ENCODE peak calls at places on chromosomes 11 and 22, in four cellular contexts. K is caudate nucleus, H is mammary epithelial cell, V is brain microvascular endothelial cell. C is an unnamed sample.

GRCh38 chr11:4636136-4636535 is 1.1 kb upstream of the OR51D1 start:
- DNase-seq in H (no peak), V (no peak), K (no peak), C (no peak)

GRCh38 chr11:3840289-3840869 is 380 bp downstream of the RHOG start:
- DNase-seq in K (no peak), V (no peak), H (no peak), C (no peak)

GRCh38 chr11:46234261-46234660 is 43.2 kb upstream of the CREB3L1 start:
- DNase-seq in H (no peak), V (no peak), K (no peak), C (no peak)

GRCh38 chr11:42631223-42631843 is 680.5 kb upstream of the API5 start:
- DNase-seq in K (no peak), H (peak), V (peak), C (no peak)

GRCh38 chr11:36532908-36533601 is 23.0 kb upstream of the TRAF6 start:
- DNase-seq in K (no peak), V (peak), H (no peak), C (no peak)

GRCh38 chr22:23176645-23177027 is 3.7 kb upstream of the BCR start:
- DNase-seq in K (no peak), V (no peak), H (no peak), C (no peak)

GRCh38 chr11:130115218-130115617 is 44.4 kb upstream of the ST14 start:
- DNase-seq in V (peak), H (no peak), K (no peak), C (no peak)

GRCh38 chr11:131662310-131662709 is 291.9 kb downstream of the NTM start:
- DNase-seq in K (no peak), H (no peak), V (no peak), C (no peak)

GRCh38 chr11:96013459-96014213 is 89.7 kb upstream of the MTMR2 start:
- DNase-seq in K (no peak), V (no peak), H (no peak), C (no peak)

GRCh38 chr11:45917286-45917622 is 423 bp downstream of the PEX16 start:
- DNase-seq in V (no peak), H (no peak), K (no peak), C (no peak)

GRCh38 chr11:46281374-46281831 is 3.9 kb downstream of the CREB3L1 start:
- DNase-seq in V (no peak), H (no peak), K (no peak), C (no peak)

GRCh38 chr22:48319321-48320047 is 1508.2 kb downstream of the BRD1 start:
- DNase-seq in H (no peak), K (no peak), V (no peak), C (peak)

GRCh38 chr11:77617892-77618291 is 19.7 kb downstream of the CLNS1A start:
- DNase-seq in H (no peak), V (no peak), K (no peak), C (no peak)

GRCh38 chr11:19790831-19791552 is 78.4 kb downstream of the NAV2 start:
- DNase-seq in H (no peak), K (no peak), V (no peak), C (no peak)

GRCh38 chr11:121467965-121468364 is 15.2 kb upstream of the SORL1-AS1 start:
- DNase-seq in V (no peak), H (peak), K (no peak), C (no peak)

GRCh38 chr11:27719575-27719925 is 19.3 kb upstream of the BDNF start:
- DNase-seq in V (no peak), H (no peak), K (no peak), C (no peak)

GRCh38 chr11:13944801-13945505 is 17.6 kb upstream of the SPON1 start:
- DNase-seq in V (no peak), K (no peak), H (no peak), C (no peak)

GRCh38 chr11:19259487-19260345 is 19.0 kb upstream of the E2F8 start:
- DNase-seq in H (peak), K (no peak), V (peak), C (peak)

GRCh38 chr22:23564276-23564675 is 15.8 kb downstream of the IGLL1 start:
- DNase-seq in K (no peak), H (no peak), V (no peak), C (no peak)

GRCh38 chr11:12239396-12240298 is 129.3 kb downstream of the MICAL2 start:
- DNase-seq in V (no peak), H (no peak), K (no peak), C (no peak)

GRCh38 chr11:29093416-29093815 is 923.4 kb downstream of the KCNA4 start:
- DNase-seq in H (no peak), K (no peak), V (no peak), C (no peak)

GRCh38 chr11:91730620-91731019 is 494.0 kb upstream of the FAT3 start:
- DNase-seq in K (no peak), V (no peak), H (no peak), C (no peak)

GRCh38 chr22:39178206-39179111 is 26.0 kb upstream of the CBX7 start:
- DNase-seq in V (peak), H (no peak), K (no peak), C (no peak)
- H3K27ac ChIP-seq in V (peak), H (no peak), K (no peak), C (no peak)

DNA sequence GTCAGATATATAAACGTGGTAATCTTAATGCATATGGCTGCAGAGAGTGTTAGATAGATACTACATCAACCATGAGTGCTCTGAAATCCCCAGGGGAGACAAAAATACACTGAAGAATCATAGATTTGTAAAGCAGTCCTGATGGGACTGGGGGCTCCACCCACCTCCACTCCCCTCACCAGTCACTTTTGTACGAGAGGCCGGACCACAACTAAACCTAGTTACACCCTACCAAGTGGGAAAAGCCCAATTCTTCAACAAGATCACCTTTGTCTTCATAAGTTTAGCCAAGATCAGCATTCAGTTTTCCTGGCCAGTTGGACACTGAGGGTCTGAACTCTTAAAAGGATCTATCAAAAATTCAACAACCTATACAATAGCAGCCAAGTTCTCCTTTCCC is 1.5 kb downstream of the SF1 start:
- DNase-seq in K (no peak), V (no peak), H (no peak), C (no peak)
- H3K27ac ChIP-seq in K (no peak), V (no peak), H (peak), C (peak)

GRCh38 chr11:47348859-47349258 is 3.6 kb downstream of the MYBPC3 start:
- DNase-seq in K (no peak), H (no peak), V (peak), C (no peak)

GRCh38 chr11:47350315-47350714 is 2.2 kb downstream of the MYBPC3 start:
- DNase-seq in V (no peak), K (no peak), H (no peak), C (no peak)

GRCh38 chr11:47352556-47352955 is at the start of gene MYBPC3:
- DNase-seq in H (no peak), V (no peak), K (no peak), C (no peak)

GRCh38 chr11:47349521-47350095 is 2.9 kb downstream of the MYBPC3 start:
- DNase-seq in K (no peak), V (no peak), H (no peak), C (no peak)

GRCh38 chr11:47351159-47352126 is 1.1 kb downstream of the MYBPC3 start:
- DNase-seq in H (no peak), V (no peak), K (no peak), C (no peak)
- H3K27ac ChIP-seq in H (no peak), V (no peak), K (no peak), C (no peak)

DNA sequence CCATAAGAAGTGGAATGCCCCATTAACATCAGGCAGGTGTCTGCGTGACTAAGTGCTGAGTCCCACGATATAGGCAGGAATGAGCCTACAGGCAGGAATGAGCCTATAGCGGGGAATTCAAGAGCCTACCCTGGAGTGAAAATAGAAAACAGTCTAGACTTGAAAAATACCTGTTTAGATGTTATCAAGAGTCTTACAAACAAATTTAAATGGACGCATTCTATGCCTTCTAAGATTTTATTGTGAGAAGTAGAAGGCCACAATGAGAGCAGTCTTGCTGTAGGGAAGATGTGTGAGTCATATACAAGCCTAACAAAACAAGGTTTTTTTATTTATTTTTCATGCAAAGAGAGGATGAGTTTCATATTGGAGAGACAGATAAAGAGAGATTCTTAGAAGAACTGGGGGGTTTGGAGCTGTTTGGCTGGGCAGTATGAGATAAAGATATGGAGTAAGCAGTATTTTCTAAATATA is 200.8 kb upstream of the ZC3H12C start:
- DNase-seq in H (peak), K (no peak), V (no peak), C (no peak)
- H3K27ac ChIP-seq in H (no peak), K (no peak), V (no peak), C (no peak)

DNA sequence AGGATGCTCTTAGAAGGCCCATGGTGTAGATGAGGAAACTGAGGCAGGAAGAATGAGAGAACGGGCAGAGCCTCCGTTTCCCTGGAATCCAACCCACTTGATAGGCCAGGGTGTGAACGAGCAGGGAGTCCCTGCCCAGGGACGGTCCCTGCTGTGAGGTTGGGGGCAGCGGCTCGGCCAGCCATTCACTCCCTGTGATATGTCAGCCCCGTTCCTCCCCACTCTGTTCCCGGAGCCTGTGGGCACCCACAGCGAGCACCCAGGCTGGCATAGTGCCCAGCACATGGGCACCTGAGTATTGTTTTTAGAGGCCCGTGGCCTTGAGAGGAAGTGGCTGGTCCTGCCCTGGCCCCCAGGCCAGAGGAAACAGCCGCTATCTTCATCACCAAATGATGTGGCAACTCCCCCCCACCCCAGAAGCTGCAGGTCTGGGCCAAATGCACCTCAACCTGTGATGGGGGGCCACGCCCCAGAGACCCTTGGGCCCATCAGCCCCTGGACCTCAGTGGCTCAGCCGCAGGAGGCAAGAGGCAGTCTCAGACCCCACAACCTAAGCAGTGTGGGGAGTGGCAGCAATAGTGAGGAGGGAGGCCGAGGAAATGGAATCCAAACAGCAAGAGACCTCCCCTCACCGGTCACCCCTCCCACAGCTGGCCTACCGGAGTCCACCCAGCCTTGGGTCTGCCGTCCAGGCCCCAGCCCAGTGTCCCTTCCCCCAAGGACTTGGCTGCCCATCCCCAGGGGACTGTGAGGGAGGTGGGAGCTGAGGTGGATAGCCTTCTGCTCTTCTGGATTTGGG is 2.1 kb downstream of the ALDH3B1 start:
- DNase-seq in V (no peak), K (no peak), H (no peak), C (no peak)
- H3K27ac ChIP-seq in V (peak), K (peak), H (peak), C (no peak)

DNA sequence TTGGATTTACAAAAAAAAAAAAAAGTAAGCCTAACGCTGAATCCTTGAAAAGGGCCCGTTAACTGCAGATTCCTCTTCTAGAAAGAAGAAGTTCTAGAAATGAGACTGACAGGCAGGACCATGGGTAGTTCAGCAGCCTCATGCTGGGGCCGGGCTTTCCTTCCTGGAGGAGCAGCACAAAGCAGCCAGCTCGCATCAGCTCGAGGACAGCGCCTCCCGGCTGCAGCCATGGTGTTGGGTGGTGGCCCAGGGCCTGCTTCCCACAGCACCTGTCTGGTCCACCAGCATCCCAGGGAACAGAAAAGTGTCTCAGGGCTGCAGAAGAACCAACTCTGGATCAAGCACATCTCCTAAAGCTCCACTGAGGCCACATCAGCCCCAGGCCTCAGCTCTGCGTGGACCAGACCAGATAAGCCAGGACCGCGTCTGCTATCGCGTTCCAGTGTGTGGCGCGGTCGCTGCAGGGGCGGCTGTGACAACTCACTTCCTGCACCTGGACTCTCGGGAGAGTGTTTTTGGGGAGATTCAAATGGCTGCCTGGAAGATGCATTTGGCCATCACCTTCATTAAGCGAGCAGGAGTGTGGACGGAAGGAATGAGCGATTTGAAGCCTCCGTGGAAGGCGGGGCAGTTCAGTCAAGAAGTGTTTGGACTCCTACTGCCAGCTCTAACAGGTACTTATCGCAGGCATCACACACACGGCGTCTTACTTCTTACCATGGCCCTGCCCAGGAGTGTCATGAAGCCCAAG is 53.5 kb downstream of the MYH9 start:
- DNase-seq in K (no peak), H (no peak), V (no peak), C (no peak)
- H3K27ac ChIP-seq in K (peak), H (peak), V (peak), C (peak)

GRCh38 chr11:84103096-84103495 is 816.9 kb upstream of the CCDC90B start:
- DNase-seq in H (no peak), V (no peak), K (no peak), C (no peak)
- H3K27ac ChIP-seq in H (no peak), V (no peak), K (peak), C (peak)

GRCh38 chr22:41827671-41828070 is 5.2 kb upstream of the SREBF2 start:
- DNase-seq in K (no peak), V (no peak), H (no peak), C (no peak)
- H3K27ac ChIP-seq in K (no peak), V (no peak), H (no peak), C (peak)